ENCODE peak calls at places on chromosomes 1 and 21, in four cellular contexts. M is OCI-LY7, Q is GM23248, O is H9. D is an unnamed sample.

GRCh38 chr1:60428161-60428560 is 354.6 kb upstream of the C1orf87 start:
- DNase-seq in M (no peak), Q (no peak), O (no peak), D (no peak)

GRCh38 chr1:101295212-101295611 is 58.4 kb downstream of the S1PR1 start:
- DNase-seq in M (no peak), Q (no peak), O (no peak), D (no peak)

GRCh38 chr1:14064649-14065442 is 364.9 kb downstream of the PRDM2 start:
- DNase-seq in M (no peak), Q (no peak), O (no peak), D (no peak)

GRCh38 chr1:64223329-64224151 is 20.1 kb downstream of the UBE2U start:
- DNase-seq in M (no peak), Q (peak), O (no peak), D (peak)

GRCh38 chr1:91844862-91845528 is 41.0 kb downstream of the TGFBR3 start:
- DNase-seq in M (no peak), Q (peak), O (no peak), D (peak)

GRCh38 chr1:9180077-9180819 is 51.3 kb upstream of the GPR157 start:
- DNase-seq in M (no peak), Q (peak), O (no peak), D (peak)

GRCh38 chr1:231359113-231359512 is 21.0 kb downstream of the SPRTN start:
- DNase-seq in M (no peak), Q (peak), O (no peak), D (peak)

GRCh38 chr1:156838972-156839371 is 19.9 kb downstream of the INSRR start:
- DNase-seq in M (peak), Q (peak), O (peak), D (no peak)

GRCh38 chr21:29640233-29640554 is 299.6 kb downstream of the GRIK1 start:
- DNase-seq in M (peak), Q (no peak), O (no peak), D (no peak)
- H3K27ac ChIP-seq in M (peak), Q (no peak), O (no peak), D (no peak)

DNA sequence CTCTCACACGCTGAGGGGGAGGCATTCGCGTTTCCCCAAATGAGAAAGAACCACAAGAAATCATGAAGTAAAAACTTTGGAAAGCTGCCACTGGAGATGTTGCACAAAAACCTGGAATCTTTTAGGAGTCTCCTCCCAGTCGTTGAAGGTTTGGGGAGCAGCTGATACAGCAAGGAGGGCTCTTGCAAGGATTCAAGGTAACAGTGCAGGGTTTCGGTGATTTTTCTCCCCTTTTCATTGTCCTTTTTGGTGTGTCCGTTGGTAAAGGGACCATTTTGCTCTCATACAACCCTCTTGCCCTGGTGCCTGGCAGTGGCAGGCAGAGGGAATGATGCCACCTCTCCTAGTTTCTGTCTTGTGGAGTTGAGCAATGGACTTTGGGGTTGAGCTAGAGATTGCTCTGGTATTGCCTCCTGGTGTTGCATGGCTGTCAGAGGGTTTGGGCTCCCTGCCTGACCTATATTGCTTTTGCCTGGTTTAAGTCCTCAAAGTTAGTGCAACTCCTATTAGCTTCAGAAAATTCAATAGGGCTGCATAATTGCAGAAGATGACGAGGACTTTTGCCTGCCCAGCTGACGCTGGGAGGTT is 872 bp downstream of the BRINP2 start:
- DNase-seq in M (no peak), Q (peak), O (no peak), D (no peak)
- H3K4me2 ChIP-seq in M (no peak), Q (peak), O (peak), D (peak)

GRCh38 chr1:94863297-94863911 is 43.2 kb downstream of the SLC44A3 start:
- DNase-seq in M (no peak), Q (peak), O (no peak), D (peak)

GRCh38 chr1:94865369-94865768 is 45.2 kb downstream of the SLC44A3 start:
- DNase-seq in M (no peak), Q (peak), O (no peak), D (peak)

GRCh38 chr1:94863919-94864318 is 43.8 kb downstream of the SLC44A3 start:
- DNase-seq in M (no peak), Q (peak), O (no peak), D (peak)

GRCh38 chr1:94866178-94866822 is 46.1 kb downstream of the SLC44A3 start:
- DNase-seq in M (no peak), Q (peak), O (no peak), D (peak)

GRCh38 chr1:94864821-94865220 is 44.7 kb downstream of the SLC44A3 start:
- DNase-seq in M (no peak), Q (peak), O (no peak), D (peak)
- H3K27ac ChIP-seq in M (no peak), Q (peak), O (no peak), D (peak)

GRCh38 chr1:85200870-85201339 is at the start of gene SYDE2:
- DNase-seq in M (peak), Q (peak), O (peak), D (peak)

GRCh38 chr1:85200367-85200869 is 398 bp downstream of the SYDE2 start:
- DNase-seq in M (no peak), Q (peak), O (peak), D (peak)

GRCh38 chr1:85198864-85199263 is 2.0 kb downstream of the SYDE2 start:
- DNase-seq in M (no peak), Q (no peak), O (no peak), D (no peak)

GRCh38 chr1:85201340-85202091 is 700 bp upstream of the SYDE2 start:
- DNase-seq in M (peak), Q (peak), O (peak), D (peak)

DNA sequence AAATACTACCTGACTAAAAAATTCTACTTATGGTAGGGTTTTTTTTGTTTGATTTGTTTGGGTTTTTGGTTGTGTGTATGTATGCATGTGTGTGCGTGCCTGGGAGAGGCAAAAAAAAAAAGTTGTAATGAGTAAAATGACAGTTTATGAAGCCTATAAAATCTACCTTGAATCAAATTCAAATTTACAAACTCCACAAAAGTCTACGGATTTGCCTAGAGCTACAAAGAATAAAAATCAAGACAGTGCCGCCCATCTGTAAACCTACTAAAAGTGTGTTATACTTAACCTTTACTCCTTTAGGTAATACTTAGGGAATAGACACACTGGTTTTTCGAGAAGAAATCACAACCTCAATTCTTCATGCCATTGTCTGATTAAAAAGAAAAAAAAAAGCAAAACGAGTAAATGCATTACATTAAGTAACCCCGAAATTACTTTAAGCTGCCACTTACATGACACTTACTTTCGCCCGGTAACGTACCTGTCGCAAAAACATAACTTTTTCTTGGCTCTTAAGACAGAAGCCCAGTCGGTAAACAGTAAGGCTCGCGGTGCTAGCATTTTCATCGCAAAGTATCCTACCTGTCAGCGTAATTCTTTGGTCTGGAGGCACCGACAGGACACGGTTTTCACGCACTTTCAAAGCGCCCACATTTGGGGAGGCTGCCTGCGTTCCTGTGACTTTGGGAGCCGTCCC is 999 bp downstream of the SYDE2 start:
- DNase-seq in M (no peak), Q (no peak), O (no peak), D (no peak)
- H3K4me2 ChIP-seq in M (peak), Q (peak), O (peak), D (peak)

DNA sequence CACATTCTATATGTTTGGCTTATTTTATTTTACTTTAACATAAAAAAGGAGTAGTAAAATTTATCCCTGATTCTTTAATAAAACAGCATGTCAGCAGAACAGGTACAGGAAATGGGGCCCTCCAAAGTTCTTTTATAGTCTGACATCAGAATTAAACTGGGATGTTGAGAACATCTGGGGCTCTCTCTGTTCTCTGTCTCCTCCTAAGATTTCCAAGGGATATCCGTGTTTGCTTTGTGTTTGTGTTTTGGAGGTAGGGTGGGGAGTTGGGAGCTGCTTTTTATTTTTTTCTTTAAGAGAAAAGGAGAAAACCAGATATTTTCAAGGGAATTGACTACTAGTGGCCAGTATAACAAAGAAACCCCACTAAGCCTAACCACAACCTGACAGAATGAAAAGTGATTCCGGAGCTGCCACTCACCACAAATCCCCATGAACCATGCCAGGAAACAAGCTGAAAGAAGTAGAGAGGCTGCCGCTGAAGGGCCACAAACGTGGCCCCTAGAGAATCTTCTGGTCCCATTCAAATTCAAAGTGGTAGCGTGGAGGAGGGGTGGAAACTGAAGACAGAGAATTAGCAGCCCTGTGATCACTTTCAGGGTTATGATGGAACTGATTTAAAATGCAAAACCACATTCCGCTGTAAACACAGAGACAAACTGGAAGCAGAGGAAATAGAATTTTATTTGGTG is 369.6 kb upstream of the ADGRL2 start:
- DNase-seq in M (no peak), Q (no peak), O (peak), D (peak)
- H3K27ac ChIP-seq in M (no peak), Q (no peak), O (peak), D (no peak)

GRCh38 chr1:4711944-4712343 is 57.5 kb downstream of the AJAP1 start:
- DNase-seq in M (no peak), Q (no peak), O (no peak), D (no peak)
- H3K4me2 ChIP-seq in M (no peak), Q (no peak), O (no peak), D (no peak)

GRCh38 chr1:83741348-83741747 is 257.6 kb downstream of the TTLL7 start:
- DNase-seq in M (no peak), Q (no peak), O (no peak), D (no peak)
- H3K27ac ChIP-seq in M (no peak), Q (no peak), O (no peak), D (no peak)

DNA sequence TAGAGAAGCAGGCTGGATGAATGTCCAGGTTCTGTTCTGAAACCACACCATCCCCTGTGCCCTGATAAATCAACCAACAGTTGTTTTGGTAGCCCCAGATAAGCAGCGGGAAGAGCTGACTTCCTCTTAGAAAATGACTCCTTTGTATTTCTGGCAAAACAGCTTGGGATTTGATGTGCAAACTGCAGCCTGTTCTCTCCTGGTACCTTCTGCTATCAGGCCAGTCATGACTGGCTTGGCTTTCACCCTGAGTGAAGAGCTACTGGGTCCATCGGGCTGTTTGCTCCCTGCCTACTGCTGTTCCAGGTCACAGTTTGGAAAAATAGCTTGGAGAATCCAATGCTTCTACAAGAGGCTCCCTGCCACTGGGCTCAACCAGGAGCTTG is 116.8 kb downstream of the DTL start:
- DNase-seq in M (no peak), Q (no peak), O (no peak), D (no peak)
- H3K4me2 ChIP-seq in M (no peak), Q (no peak), O (no peak), D (no peak)

GRCh38 chr1:162629651-162630050 is 2.6 kb upstream of the DDR2 start:
- DNase-seq in M (no peak), Q (peak), O (no peak), D (peak)

GRCh38 chr1:162626733-162627132 is 5.5 kb upstream of the DDR2 start:
- DNase-seq in M (no peak), Q (peak), O (no peak), D (no peak)

GRCh38 chr1:162626089-162626488 is 6.2 kb upstream of the DDR2 start:
- DNase-seq in M (no peak), Q (peak), O (no peak), D (no peak)

GRCh38 chr1:162629077-162629637 is 3.1 kb upstream of the DDR2 start:
- DNase-seq in M (no peak), Q (peak), O (no peak), D (peak)

DNA sequence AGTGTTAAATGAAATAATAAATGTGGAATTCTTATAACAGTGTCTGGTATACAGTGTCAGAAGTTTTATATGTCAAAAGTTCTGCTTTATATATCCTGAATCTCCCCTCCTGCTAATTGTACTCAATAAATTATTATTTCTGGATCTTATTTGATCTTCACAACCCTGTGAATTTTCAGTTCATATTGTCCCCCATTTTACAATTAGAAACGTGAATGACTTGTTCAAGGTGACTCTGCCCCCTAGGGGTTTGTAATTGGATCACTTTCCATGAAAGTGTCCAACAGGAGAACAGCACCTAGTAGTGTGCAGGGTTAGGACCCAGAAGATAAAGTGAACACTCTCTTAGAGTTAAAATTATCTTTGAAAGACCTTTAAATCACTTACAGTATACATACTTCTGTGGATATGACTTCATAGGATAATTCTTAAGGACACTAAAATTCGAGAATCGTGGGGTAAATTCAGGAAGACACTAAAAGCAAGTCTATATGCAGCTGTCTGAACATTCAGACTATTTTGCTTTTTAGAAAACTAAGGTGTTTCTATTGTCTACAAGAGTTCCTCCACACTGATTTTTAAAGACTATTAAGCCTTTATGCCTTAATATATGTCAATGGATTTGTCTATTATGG is 4.5 kb upstream of the DDR2 start:
- DNase-seq in M (peak), Q (peak), O (no peak), D (peak)
- H3K27ac ChIP-seq in M (no peak), Q (no peak), O (no peak), D (no peak)